ENCODE peak calls at places on chromosome 16, in five cellular contexts. W, J, X, Z and F are unnamed samples.
A peak's percentile ranks its signal among the peaks of the same experiment; 100 is the strongest.

GRCh38 chr16:46932802-46933201 is 40.7 kb downstream of the DNAJA2 start:
- DNase-seq in J (no peak), Z (no peak), X (no peak), W (no peak), F (no peak)

GRCh38 chr16:74601131-74601871 is 5.6 kb downstream of the GLG1 start:
- DNase-seq in W (no peak), J (no peak), Z (no peak), X (no peak), F (no peak)

GRCh38 chr16:19912445-19913305 is 28.0 kb upstream of the GPRC5B start:
- DNase-seq in Z (no peak), X (no peak), W (no peak), J (peak; percentile 8), F (no peak)

GRCh38 chr16:70697601-70698170 is 11.8 kb upstream of the MTSS2 start:
- DNase-seq in W (no peak), J (no peak), Z (no peak), X (no peak), F (no peak)

GRCh38 chr16:17266606-17267313 is 204.0 kb downstream of the XYLT1 start:
- DNase-seq in Z (no peak), J (no peak), W (no peak), X (no peak), F (no peak)

GRCh38 chr16:23182675-23183485 is at the start of gene SCNN1G:
- DNase-seq in J (no peak), X (no peak), Z (no peak), W (no peak), F (no peak)

GRCh38 chr16:6634151-6634550 is 698.5 kb upstream of the RBFOX1 start:
- DNase-seq in J (no peak), X (no peak), W (no peak), Z (no peak), F (no peak)

GRCh38 chr16:65509172-65509571 is 387.3 kb upstream of the CDH11 start:
- DNase-seq in J (no peak), Z (no peak), W (no peak), X (no peak), F (no peak)

GRCh38 chr16:12157510-12158093 is 181.1 kb downstream of the SNX29 start:
- DNase-seq in J (no peak), X (no peak), Z (no peak), W (no peak), F (no peak)

GRCh38 chr16:12160249-12160648 is 183.7 kb downstream of the SNX29 start:
- DNase-seq in J (no peak), Z (no peak), X (no peak), W (no peak), F (no peak)

GRCh38 chr16:12159672-12160071 is 183.1 kb downstream of the SNX29 start:
- DNase-seq in X (no peak), Z (no peak), J (no peak), W (no peak), F (no peak)

GRCh38 chr16:12159028-12159427 is 182.5 kb downstream of the SNX29 start:
- DNase-seq in Z (no peak), W (no peak), J (no peak), X (no peak), F (no peak)

GRCh38 chr16:12158428-12158827 is 181.9 kb downstream of the SNX29 start:
- DNase-seq in X (no peak), J (no peak), W (no peak), Z (no peak), F (no peak)
- TF ChIP-seq CTCF in X (no peak), J (no peak), W (no peak), Z (no peak), F (no peak)

DNA sequence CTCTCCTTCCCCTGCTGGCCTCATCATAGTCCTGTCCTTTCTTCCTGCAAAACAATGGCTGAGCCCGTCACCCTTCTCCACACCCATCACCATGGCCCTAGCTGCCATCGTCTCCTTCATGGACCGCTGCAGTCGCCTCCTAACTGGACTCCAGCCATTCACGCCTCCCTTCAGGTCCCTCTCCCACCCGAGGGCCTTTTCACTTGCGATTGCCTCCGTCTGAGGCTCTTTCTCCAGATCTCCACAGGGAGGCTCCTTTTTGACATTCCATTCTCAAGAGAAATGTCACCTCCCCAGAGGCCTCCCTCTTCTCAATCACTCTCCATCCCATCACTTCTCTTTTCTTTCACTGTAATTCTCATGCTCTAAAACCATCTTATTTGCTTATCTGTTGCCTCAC is 23.5 kb downstream of the GSG1L start:
- DNase-seq in J (no peak), W (no peak), Z (no peak), X (no peak), F (no peak)
- TF ChIP-seq POLR2AphosphoS5 in J (no peak), W (no peak), Z (no peak), X (no peak), F (no peak)

GRCh38 chr16:73054732-73055481 is 7.0 kb upstream of the ZFHX3 start:
- DNase-seq in W (peak; percentile 27), J (no peak), Z (no peak), X (no peak), F (no peak)
- H3K27ac ChIP-seq in W (peak overlapping the region; percentile 96), J (peak overlapping the region; percentile 60), Z (no peak overlapping the region), X (peak overlapping the region; percentile 64), F (peak overlapping the region; percentile 100)

DNA sequence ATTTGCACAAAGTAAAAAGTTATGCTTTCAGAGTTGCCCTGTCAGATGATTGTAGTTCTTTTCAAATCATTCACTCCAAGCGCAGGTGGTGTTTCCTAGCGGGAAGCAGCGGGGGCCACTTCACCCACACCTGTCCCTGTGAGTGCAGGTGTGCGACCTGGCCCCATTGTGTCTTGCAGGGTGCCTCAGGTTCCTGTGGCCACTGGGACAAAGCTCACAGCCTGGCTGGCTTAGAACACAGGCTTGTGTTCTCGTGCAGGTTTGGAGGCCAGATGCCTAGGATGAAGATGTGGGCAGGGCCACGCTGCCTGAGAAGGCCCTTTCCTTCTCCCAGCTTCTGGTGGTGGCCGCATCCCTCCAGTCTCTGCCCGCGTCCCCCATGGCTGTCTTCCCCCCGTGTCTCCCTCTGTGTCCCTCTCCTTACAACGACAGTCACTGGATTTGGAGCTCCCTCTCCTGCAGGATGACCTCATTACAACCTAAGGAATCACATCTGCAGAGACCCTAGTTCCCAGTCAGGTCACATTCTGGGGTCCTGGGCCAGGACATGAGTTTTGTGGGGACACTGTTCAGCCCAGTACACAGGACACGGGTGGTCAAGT is 90.5 kb downstream of the NPIPB11 start:
- DNase-seq in X (no peak), Z (no peak), W (peak; percentile 27), J (no peak), F (no peak)
- TF ChIP-seq CTCF in X (no peak), Z (peak; percentile 48), W (no peak), J (peak; percentile 88), F (no peak)

GRCh38 chr16:48126801-48127644 is 28.8 kb downstream of the ABCC12 start:
- DNase-seq in J (no peak), Z (no peak), X (no peak), W (no peak), F (peak; percentile 15)
- TF ChIP-seq POLR2AphosphoS5 in J (no peak), Z (no peak), X (no peak), W (no peak), F (peak; percentile 20)